ENCODE peak calls at places on chromosomes 1 and 21, in four cellular contexts. A is ovary, E is cardiac fibroblast, X is MM.1S. F is an unnamed sample.

GRCh38 chr1:159171688-159172501 is 480 bp downstream of the CADM3 start:
- DNase-seq in A (no peak), E (no peak), X (no peak), F (no peak)

GRCh38 chr1:94336991-94337390 is 81.2 kb upstream of the ABCD3 start:
- DNase-seq in A (no peak), E (no peak), X (no peak), F (no peak)

GRCh38 chr1:225812488-225813249 is 2.7 kb downstream of the EPHX1 start:
- DNase-seq in A (no peak), E (peak), X (no peak), F (no peak)

GRCh38 chr1:109467301-109467777 is 993 bp downstream of the SYPL2 start:
- DNase-seq in A (no peak), E (no peak), X (no peak), F (no peak)

GRCh38 chr1:190754769-190755168 is 277.1 kb upstream of the BRINP3 start:
- DNase-seq in A (no peak), E (peak), X (no peak), F (peak)

GRCh38 chr1:42757892-42758275 is 8.9 kb downstream of the P3H1 start:
- DNase-seq in A (no peak), E (no peak), X (no peak), F (no peak)

GRCh38 chr21:25080161-25080560 is 527.1 kb downstream of the MRPL39 start:
- DNase-seq in A (no peak), E (no peak), X (no peak), F (peak)

GRCh38 chr1:7224081-7224534 is 438.9 kb downstream of the CAMTA1 start:
- DNase-seq in A (no peak), E (no peak), X (no peak), F (no peak)

GRCh38 chr1:92410706-92411105 is 76.0 kb downstream of the GFI1 start:
- DNase-seq in A (no peak), E (no peak), X (no peak), F (no peak)

GRCh38 chr1:54006508-54006907 is 11.5 kb downstream of the LDLRAD1 start:
- DNase-seq in A (no peak), E (no peak), X (no peak), F (no peak)

GRCh38 chr1:233387585-233387984 is 60.1 kb downstream of the MAP3K21 start:
- DNase-seq in A (no peak), E (no peak), X (no peak), F (no peak)

GRCh38 chr1:1210726-1211540 is 3.0 kb downstream of the TNFRSF4 start:
- DNase-seq in A (no peak), E (no peak), X (no peak), F (no peak)

GRCh38 chr1:209675567-209676154 is 449 bp downstream of the G0S2 start:
- DNase-seq in A (no peak), E (peak), X (no peak), F (peak)

GRCh38 chr1:20641986-20642385 is 8.7 kb downstream of the PINK1 start:
- DNase-seq in A (no peak), E (no peak), X (no peak), F (no peak)

GRCh38 chr1:2778220-2778592 is 23.3 kb downstream of the TTC34 start:
- DNase-seq in A (no peak), E (no peak), X (no peak), F (no peak)

GRCh38 chr1:53339736-53340385 is 12.0 kb upstream of the LRP8 start:
- DNase-seq in A (no peak), E (no peak), X (no peak), F (no peak)

GRCh38 chr21:38175321-38175720 is 81.5 kb upstream of the KCNJ15 start:
- DNase-seq in A (no peak), E (peak), X (no peak), F (no peak)

GRCh38 chr1:210822897-210823296 is 311.1 kb downstream of the KCNH1 start:
- DNase-seq in A (no peak), E (no peak), X (no peak), F (no peak)

GRCh38 chr21:45740491-45741357 is 97.2 kb downstream of the PCBP3 start:
- DNase-seq in A (no peak), E (no peak), X (no peak), F (peak)

GRCh38 chr1:174080819-174081218 is 58.7 kb upstream of the RC3H1 start:
- DNase-seq in A (no peak), E (no peak), X (no peak), F (no peak)

GRCh38 chr1:168454211-168454815 is 89.5 kb downstream of the XCL2 start:
- DNase-seq in A (no peak), E (no peak), X (no peak), F (no peak)

GRCh38 chr1:202018476-202019234 is 8.3 kb downstream of the ELF3 start:
- DNase-seq in A (no peak), E (no peak), X (no peak), F (no peak)

GRCh38 chr1:226110249-226111108 is 48.0 kb downstream of the H3-3A start:
- DNase-seq in A (peak), E (peak), X (peak), F (peak)

GRCh38 chr1:2031546-2032540 is 12.7 kb downstream of the GABRD start:
- DNase-seq in A (no peak), E (no peak), X (no peak), F (no peak)

GRCh38 chr1:188689542-188689941 is 1788.1 kb downstream of the BRINP3 start:
- DNase-seq in A (no peak), E (no peak), X (no peak), F (peak)

GRCh38 chr1:66168919-66169725 is 364.8 kb upstream of the SGIP1 start:
- DNase-seq in A (no peak), E (no peak), X (peak), F (no peak)

GRCh38 chr1:20719871-20720620 is 2.2 kb upstream of the KIF17 start:
- DNase-seq in A (no peak), E (no peak), X (no peak), F (no peak)

GRCh38 chr1:78286686-78287085 is 204.1 kb upstream of the PTGFR start:
- DNase-seq in A (no peak), E (peak), X (no peak), F (peak)

GRCh38 chr1:26168410-26169167 is at the start of gene C1orf232:
- DNase-seq in A (no peak), E (no peak), X (no peak), F (no peak)

GRCh38 chr1:193066606-193067005 is 7.2 kb downstream of the RO60 start:
- DNase-seq in A (no peak), E (no peak), X (no peak), F (no peak)

GRCh38 chr21:45448810-45449657 is 44.1 kb downstream of the COL18A1 start:
- DNase-seq in A (no peak), E (no peak), X (no peak), F (peak)

DNA sequence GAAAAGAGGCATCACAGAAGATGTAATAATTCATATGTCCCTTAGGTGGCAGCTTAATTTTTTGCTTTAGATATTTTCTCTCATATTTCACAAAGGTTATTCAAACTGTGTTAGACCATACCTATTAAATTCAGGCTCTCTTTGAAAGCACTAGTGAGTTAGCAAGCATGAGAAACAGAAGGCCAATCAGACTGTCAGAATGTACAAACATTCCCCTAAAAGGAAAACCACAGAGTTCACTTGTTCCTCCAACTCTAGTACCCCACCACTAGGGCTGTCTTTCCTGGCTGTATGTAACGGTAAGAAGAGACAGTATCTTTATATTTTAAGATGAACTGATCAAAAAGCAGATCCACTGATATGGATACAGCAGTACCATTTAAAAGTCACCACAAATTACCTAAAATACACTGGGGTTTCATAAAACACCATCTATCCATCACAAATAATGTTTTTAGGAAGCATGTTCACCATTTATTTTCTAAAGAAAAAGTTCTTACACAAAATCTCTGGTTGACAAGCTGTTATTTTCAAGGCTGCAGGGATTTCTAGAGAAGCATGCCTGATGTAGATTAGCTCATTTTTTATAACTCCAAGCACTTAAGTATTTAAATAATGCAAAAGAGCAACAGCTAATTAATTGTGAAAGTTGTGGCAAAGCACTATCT is 1.8 kb downstream of the ARPC5 start:
- DNase-seq in A (no peak), E (peak), X (peak), F (peak)
- H3K4me3 ChIP-seq in A (peak), E (peak), X (peak), F (peak)

GRCh38 chr21:36747815-36748381 is 49.0 kb downstream of the SIM2 start:
- DNase-seq in A (no peak), E (peak), X (no peak), F (no peak)
- TF ChIP-seq CTCF in A (no peak), E (no peak), X (no peak), F (no peak)

GRCh38 chr1:23563755-23564374 is 4.6 kb upstream of the ID3 start:
- DNase-seq in A (no peak), E (no peak), X (no peak), F (no peak)

GRCh38 chr1:23561813-23562100 is 2.5 kb upstream of the ID3 start:
- DNase-seq in A (no peak), E (peak), X (no peak), F (no peak)

GRCh38 chr1:23561076-23561812 is 1.9 kb upstream of the ID3 start:
- DNase-seq in A (no peak), E (no peak), X (no peak), F (no peak)

GRCh38 chr1:23563003-23563402 is 3.7 kb upstream of the ID3 start:
- DNase-seq in A (no peak), E (no peak), X (no peak), F (no peak)

GRCh38 chr1:23562138-23562819 is 3.0 kb upstream of the ID3 start:
- DNase-seq in A (peak), E (peak), X (peak), F (peak)
- H3K4me3 ChIP-seq in A (no peak), E (no peak), X (peak), F (peak)

GRCh38 chr1:228180271-228180987 is 14.8 kb downstream of the IBA57 start:
- DNase-seq in A (no peak), E (no peak), X (peak), F (no peak)
- TF ChIP-seq CTCF in A (no peak), E (peak), X (peak), F (peak)

DNA sequence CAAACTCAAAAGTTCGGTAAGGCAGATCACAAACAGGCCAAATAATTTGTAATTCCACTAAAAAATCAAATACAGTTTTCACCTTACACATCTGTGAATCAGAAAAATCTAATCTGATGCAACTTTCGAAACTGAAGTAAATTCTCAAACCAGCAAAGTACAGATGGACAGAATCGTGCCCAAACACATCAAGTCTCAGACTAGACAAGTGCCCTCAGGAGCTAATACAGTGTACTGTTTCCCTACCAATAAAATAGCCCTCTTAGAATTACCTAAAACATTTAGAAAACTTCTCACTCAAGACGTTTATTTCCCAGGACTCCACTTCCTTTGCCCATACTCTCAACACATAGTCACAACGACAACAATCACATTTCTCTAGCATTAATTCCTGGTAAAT is 134.2 kb downstream of the SMYD2 start:
- DNase-seq in A (no peak), E (no peak), X (no peak), F (no peak)
- H3K4me3 ChIP-seq in A (no peak), E (no peak), X (no peak), F (no peak)